ENCODE peak calls at places on chromosomes 4 and X, in ten cellular contexts. P, S, A, O, G, B, J, H, C and D are unnamed samples.

GRCh38 chrX:130393451-130394074 is 8.1 kb upstream of the GPR119 start:
- DNase-seq in H (peak), B (no peak), C (peak), O (peak), J (no peak), G (peak), A (peak), S (peak), P (peak), D (no peak)

GRCh38 chr4:88963817-88964216 is 93.2 kb downstream of the FAM13A start:
- DNase-seq in S (peak), O (no peak), P (peak), C (no peak), A (no peak), B (no peak), G (no peak), J (no peak), H (no peak), D (no peak)

GRCh38 chrX:14697453-14697852 is 168.1 kb downstream of the GLRA2 start:
- DNase-seq in A (peak), O (peak), S (peak), J (no peak), H (peak), B (no peak), P (peak), G (no peak), C (peak), D (no peak)

GRCh38 chr4:93199492-93199891 is 629.1 kb upstream of the ATOH1 start:
- DNase-seq in B (no peak), P (peak), G (peak), O (peak), C (peak), J (no peak), A (peak), S (peak), H (peak), D (no peak)

GRCh38 chr4:114026447-114026846 is 47.0 kb upstream of the ARSJ start:
- DNase-seq in O (no peak), P (no peak), H (no peak), C (no peak), G (no peak), J (no peak), S (no peak), B (no peak), A (no peak), D (no peak)

GRCh38 chr4:70984587-70984986 is 8.9 kb upstream of the DCK start:
- DNase-seq in B (no peak), O (no peak), A (no peak), S (no peak), G (no peak), C (no peak), H (no peak), J (no peak), P (no peak), D (no peak)

GRCh38 chr4:176549161-176549865 is 229.5 kb downstream of the SPCS3 start:
- DNase-seq in B (no peak), A (no peak), G (peak), P (peak), H (no peak), S (peak), J (no peak), C (no peak), O (no peak), D (no peak)

GRCh38 chr4:175542787-175543186 is 269.3 kb downstream of the GPM6A start:
- DNase-seq in C (peak), P (no peak), A (no peak), J (no peak), O (no peak), G (no peak), H (no peak), S (no peak), B (no peak), D (no peak)

GRCh38 chrX:17082831-17083230 is 136.4 kb downstream of the REPS2 start:
- DNase-seq in J (no peak), B (no peak), H (peak), O (peak), S (peak), P (peak), C (peak), G (peak), A (peak), D (no peak)

GRCh38 chr4:1183985-1184773 is 11.8 kb upstream of the SPON2 start:
- DNase-seq in H (no peak), C (no peak), A (no peak), G (no peak), O (no peak), B (no peak), S (no peak), P (no peak), J (no peak), D (no peak)

GRCh38 chr4:21191304-21191703 is 491.0 kb downstream of the PACRGL start:
- DNase-seq in O (peak), P (no peak), G (no peak), S (no peak), C (no peak), A (no peak), B (no peak), J (no peak), H (no peak), D (no peak)

GRCh38 chr4:87108142-87108546 is 112.3 kb downstream of the KLHL8 start:
- DNase-seq in S (peak), G (peak), P (peak), O (no peak), H (peak), C (no peak), A (no peak), J (no peak), B (no peak), D (no peak)